ENCODE peak calls at places on chromosomes 3 and 15, in nine cellular contexts. P, N, L, G, D, S, C, X and F are unnamed samples.

GRCh38 chr15:51336011-51336410 is 2.4 kb downstream of the CYP19A1 start:
- DNase-seq in P (no peak), N (no peak), L (no peak), G (no peak), D (no peak), S (no peak), C (no peak), X (no peak), F (no peak)

GRCh38 chr3:173599673-173600072 is 202.1 kb downstream of the NLGN1 start:
- DNase-seq in P (no peak), N (no peak), L (no peak), G (no peak), D (no peak), S (peak), C (no peak), X (no peak), F (no peak)

GRCh38 chr3:83843716-83844115 is 1115.1 kb upstream of the CADM2 start:
- DNase-seq in P (no peak), N (no peak), L (no peak), G (no peak), D (no peak), S (no peak), C (no peak), X (no peak), F (no peak)

GRCh38 chr15:86647810-86648440 is 568.3 kb downstream of the AGBL1 start:
- DNase-seq in P (no peak), N (no peak), L (no peak), G (no peak), D (no peak), S (no peak), C (no peak), X (no peak), F (no peak)

GRCh38 chr3:47016934-47017435 is 37.5 kb downstream of the NBEAL2 start:
- DNase-seq in P (no peak), N (no peak), L (peak), G (no peak), D (no peak), S (peak), C (peak), X (peak), F (no peak)

GRCh38 chr15:74146277-74146800 is 16.0 kb downstream of the ISLR2 start:
- DNase-seq in P (no peak), N (no peak), L (no peak), G (no peak), D (no peak), S (no peak), C (no peak), X (no peak), F (no peak)

GRCh38 chr15:51332211-51333147 is 5.9 kb downstream of the CYP19A1 start:
- DNase-seq in P (no peak), N (no peak), L (peak), G (no peak), D (no peak), S (peak), C (no peak), X (peak), F (no peak)

GRCh38 chr3:100992086-100993033 is 861 bp downstream of the ABI3BP start:
- DNase-seq in P (no peak), N (no peak), L (no peak), G (no peak), D (no peak), S (peak), C (no peak), X (peak), F (peak)

GRCh38 chr3:31196881-31197364 is 302.5 kb upstream of the GADL1 start:
- DNase-seq in P (peak), N (no peak), L (no peak), G (peak), D (no peak), S (peak), C (peak), X (peak), F (no peak)

GRCh38 chr15:34582461-34583357 is 742 bp downstream of the GOLGA8B start:
- DNase-seq in P (no peak), N (peak), L (peak), G (peak), D (no peak), S (peak), C (no peak), X (peak), F (no peak)

GRCh38 chr3:105367063-105367405 is 325 bp downstream of the ALCAM start:
- DNase-seq in P (no peak), N (peak), L (no peak), G (peak), D (no peak), S (no peak), C (no peak), X (no peak), F (peak)

GRCh38 chr15:62149729-62150128 is 15.4 kb downstream of the C2CD4B start:
- DNase-seq in P (no peak), N (no peak), L (no peak), G (no peak), D (no peak), S (no peak), C (no peak), X (no peak), F (no peak)

GRCh38 chr15:51114437-51115119 is 19.9 kb upstream of the TNFAIP8L3 start:
- DNase-seq in P (no peak), N (no peak), L (no peak), G (no peak), D (no peak), S (peak), C (no peak), X (peak), F (no peak)

GRCh38 chr3:160801386-160802118 is 45.5 kb downstream of the PPM1L start:
- DNase-seq in P (peak), N (no peak), L (no peak), G (peak), D (no peak), S (peak), C (peak), X (peak), F (peak)

GRCh38 chr3:134395103-134395502 is 20.9 kb upstream of the AMOTL2 start:
- DNase-seq in P (no peak), N (no peak), L (no peak), G (no peak), D (no peak), S (peak), C (no peak), X (no peak), F (no peak)
- H3K4me3 ChIP-seq in P (no peak), N (no peak), L (no peak), G (no peak), D (no peak), S (no peak), C (no peak), X (no peak), F (no peak)

GRCh38 chr3:23920151-23920655 is 3.3 kb downstream of the RPL15 start:
- DNase-seq in P (no peak), N (no peak), L (no peak), G (no peak), D (no peak), S (no peak), C (no peak), X (no peak), F (no peak)
- H3K4me3 ChIP-seq in P (no peak), N (no peak), L (no peak), G (no peak), D (no peak), S (no peak), C (no peak), X (no peak), F (no peak)

GRCh38 chr3:74124716-74125115 is 489.7 kb downstream of the CNTN3 start:
- DNase-seq in P (no peak), N (no peak), L (no peak), G (no peak), D (no peak), S (no peak), C (no peak), X (no peak), F (no peak)

GRCh38 chr3:74122281-74122680 is 492.2 kb downstream of the CNTN3 start:
- DNase-seq in P (no peak), N (no peak), L (no peak), G (no peak), D (no peak), S (no peak), C (no peak), X (no peak), F (no peak)

GRCh38 chr3:74129611-74130010 is 484.8 kb downstream of the CNTN3 start:
- DNase-seq in P (no peak), N (no peak), L (no peak), G (no peak), D (no peak), S (no peak), C (no peak), X (no peak), F (no peak)

GRCh38 chr3:74129056-74129455 is 485.4 kb downstream of the CNTN3 start:
- DNase-seq in P (no peak), N (no peak), L (no peak), G (no peak), D (no peak), S (no peak), C (no peak), X (no peak), F (no peak)

DNA sequence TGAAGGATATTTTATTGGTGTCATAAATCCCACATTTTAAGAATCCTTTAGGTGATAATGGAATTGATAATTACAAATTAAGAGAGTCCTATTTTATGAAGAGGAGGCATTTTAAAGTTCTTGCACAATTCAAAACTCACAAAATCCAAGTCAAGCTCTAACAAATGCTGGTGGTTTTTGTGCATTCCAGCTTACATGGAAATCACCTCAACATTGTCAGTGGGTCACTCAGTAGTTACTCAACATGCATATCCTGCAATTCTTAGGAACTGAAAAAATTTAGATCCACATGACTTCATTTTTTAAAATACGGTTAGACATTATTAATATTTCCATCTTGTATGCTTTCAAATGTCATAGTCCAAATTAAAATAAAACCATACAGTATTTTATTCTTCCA is 487.2 kb downstream of the CNTN3 start:
- DNase-seq in P (no peak), N (no peak), L (no peak), G (no peak), D (no peak), S (no peak), C (no peak), X (no peak), F (no peak)
- H3K4me3 ChIP-seq in P (no peak), N (no peak), L (no peak), G (no peak), D (no peak), S (no peak), C (no peak), X (no peak), F (no peak)

GRCh38 chr3:7001370-7001769 is 140.5 kb downstream of the GRM7 start:
- DNase-seq in P (no peak), N (no peak), L (no peak), G (no peak), D (no peak), S (no peak), C (no peak), X (no peak), F (no peak)

GRCh38 chr3:7000501-7000900 is 139.6 kb downstream of the GRM7 start:
- DNase-seq in P (no peak), N (no peak), L (no peak), G (no peak), D (no peak), S (no peak), C (no peak), X (no peak), F (no peak)
- H3K4me3 ChIP-seq in P (no peak), N (no peak), L (no peak), G (no peak), D (no peak), S (no peak), C (no peak), X (no peak), F (no peak)